ENCODE peak calls at places on chromosomes 12 and 14, in seven cellular contexts. H is stimulated activated CD8-positive, alpha-beta memory T cell treated with anti-CD3 and anti-CD28 coated beads, Interleukin-2, amount 100 ng/mL, for 1 hour; P is NCI-H1092 treated with DMSO at 0.1 percent for 48 hours; A is activated naive CD4-positive, alpha-beta T cell treated with anti-CD3 and anti-CD28 coated beads, Interleukin-2, amount 10 ng/mL, durations not matched to agents 7 days and 5 days; C is activated T-cell treated with anti-CD3 and anti-CD28 coated beads for 1 hour; D is DMS53; L is CD4-positive, alpha-beta T cell. U is an unnamed sample.

GRCh38 chr12:15546102-15546701 is 223.9 kb downstream of the PTPRO start:
- DNase-seq in H (no peak), L (no peak), C (no peak), D (no peak), A (peak), P (no peak), U (peak)

GRCh38 chr12:124517260-124518050 is 50.0 kb downstream of the NCOR2 start:
- DNase-seq in C (no peak), D (peak), L (no peak), A (no peak), P (peak), H (no peak), U (no peak)

GRCh38 chr14:33676135-33676566 is 274.7 kb downstream of the EGLN3 start:
- DNase-seq in P (peak), A (no peak), C (no peak), D (peak), H (no peak), L (no peak), U (no peak)

GRCh38 chr12:46209914-46210834 is 58.7 kb downstream of the SLC38A1 start:
- DNase-seq in H (no peak), P (peak), L (peak), C (peak), A (peak), D (peak), U (peak)

GRCh38 chr14:103529383-103530365 is 678 bp downstream of the TRMT61A start:
- DNase-seq in P (no peak), C (no peak), L (no peak), H (no peak), A (no peak), D (peak), U (no peak)

GRCh38 chr12:56991319-56991906 is 14.9 kb downstream of the ZBTB39 start:
- DNase-seq in C (no peak), A (no peak), L (no peak), D (no peak), H (no peak), P (no peak), U (peak)

GRCh38 chr12:94037444-94037843 is 110.9 kb upstream of the PLXNC1 start:
- DNase-seq in C (no peak), A (no peak), H (no peak), P (no peak), D (no peak), L (no peak), U (no peak)

GRCh38 chr12:3261782-3262359 is 184.7 kb downstream of the TSPAN9 start:
- DNase-seq in H (no peak), L (no peak), P (no peak), C (no peak), A (no peak), D (no peak), U (no peak)

GRCh38 chr12:102622618-102623017 is 142.3 kb upstream of the IGF1 start:
- DNase-seq in H (no peak), C (no peak), A (no peak), L (no peak), P (no peak), D (no peak), U (no peak)

GRCh38 chr14:95128140-95128539 is 29.2 kb downstream of the DICER1 start:
- DNase-seq in L (no peak), A (no peak), H (no peak), C (no peak), P (no peak), D (no peak), U (no peak)

GRCh38 chr12:14913381-14913781 is 25.0 kb downstream of the ERP27 start:
- DNase-seq in A (no peak), L (no peak), P (peak), D (peak), H (no peak), C (no peak), U (no peak)

GRCh38 chr14:93832665-93833064 is 44.4 kb upstream of the PRIMA1 start:
- DNase-seq in H (no peak), L (no peak), D (no peak), A (no peak), C (no peak), P (peak), U (no peak)

U was measured in memory B cell.